ENCODE peak calls at places on chromosomes 13 and 19, in seven cellular contexts. One of them, this sample, is unnamed.

GRCh38 chr13:90032841-90033493 is 1314.5 kb upstream of the MIR17HG start:
- DNase-seq in NB4: no peak
- DNase-seq in Calu3: no peak
- DNase-seq in mesothelial cell of epicardium: no peak
- DNase-seq in transverse colon: no peak
- DNase-seq in left ventricle myocardium inferior: no peak
- DNase-seq in upper lobe of right lung: peak
- DNase-seq in this sample: no peak

GRCh38 chr19:48513289-48514122 is 1.9 kb upstream of the LMTK3 start:
- DNase-seq in transverse colon: peak
- DNase-seq in Calu3: peak
- DNase-seq in mesothelial cell of epicardium: no peak
- DNase-seq in left ventricle myocardium inferior: no peak
- DNase-seq in NB4: peak
- DNase-seq in upper lobe of right lung: peak
- DNase-seq in this sample: peak

GRCh38 chr19:3554254-3555083 is 2.9 kb downstream of the MFSD12 start:
- DNase-seq in NB4: no peak
- DNase-seq in Calu3: no peak
- DNase-seq in left ventricle myocardium inferior: no peak
- DNase-seq in mesothelial cell of epicardium: no peak
- DNase-seq in upper lobe of right lung: no peak
- DNase-seq in transverse colon: no peak
- DNase-seq in this sample: no peak

GRCh38 chr13:78978381-78978998 is 319.5 kb upstream of the OBI1 start:
- DNase-seq in transverse colon: peak
- DNase-seq in left ventricle myocardium inferior: no peak
- DNase-seq in mesothelial cell of epicardium: no peak
- DNase-seq in NB4: peak
- DNase-seq in upper lobe of right lung: no peak
- DNase-seq in Calu3: peak
- DNase-seq in this sample: peak

GRCh38 chr13:85528578-85529215 is 270.5 kb downstream of the SLITRK6 start:
- DNase-seq in mesothelial cell of epicardium: no peak
- DNase-seq in upper lobe of right lung: no peak
- DNase-seq in left ventricle myocardium inferior: no peak
- DNase-seq in Calu3: no peak
- DNase-seq in transverse colon: no peak
- DNase-seq in NB4: no peak
- DNase-seq in this sample: no peak

GRCh38 chr19:4499318-4499717 is 19.0 kb downstream of the PLIN4 start:
- DNase-seq in NB4: no peak
- DNase-seq in transverse colon: no peak
- DNase-seq in upper lobe of right lung: no peak
- DNase-seq in left ventricle myocardium inferior: no peak
- DNase-seq in mesothelial cell of epicardium: no peak
- DNase-seq in Calu3: no peak
- DNase-seq in this sample: no peak

GRCh38 chr19:28960586-28960985 is 252.4 kb downstream of the UQCRFS1 start:
- DNase-seq in NB4: no peak
- DNase-seq in Calu3: peak
- DNase-seq in upper lobe of right lung: no peak
- DNase-seq in mesothelial cell of epicardium: no peak
- DNase-seq in left ventricle myocardium inferior: no peak
- DNase-seq in transverse colon: no peak
- DNase-seq in this sample: no peak

GRCh38 chr19:3576696-3577443 is 4.1 kb downstream of the HMG20B start:
- DNase-seq in left ventricle myocardium inferior: peak
- DNase-seq in mesothelial cell of epicardium: peak
- DNase-seq in transverse colon: peak
- DNase-seq in NB4: no peak
- DNase-seq in Calu3: no peak
- DNase-seq in upper lobe of right lung: no peak
- DNase-seq in this sample: no peak

GRCh38 chr19:14165986-14166385 is 29.6 kb upstream of the ASF1B start:
- DNase-seq in left ventricle myocardium inferior: no peak
- DNase-seq in NB4: no peak
- DNase-seq in Calu3: no peak
- DNase-seq in upper lobe of right lung: no peak
- DNase-seq in transverse colon: no peak
- DNase-seq in mesothelial cell of epicardium: no peak
- DNase-seq in this sample: no peak

GRCh38 chr13:79393564-79394249 is 12.3 kb downstream of the RBM26 start:
- DNase-seq in NB4: peak
- DNase-seq in left ventricle myocardium inferior: no peak
- DNase-seq in mesothelial cell of epicardium: no peak
- DNase-seq in Calu3: no peak
- DNase-seq in transverse colon: peak
- DNase-seq in upper lobe of right lung: no peak
- DNase-seq in this sample: peak

GRCh38 chr19:17311455-17312248 is 2.3 kb downstream of the DDA1 start:
- DNase-seq in upper lobe of right lung: no peak
- DNase-seq in transverse colon: no peak
- DNase-seq in Calu3: peak
- DNase-seq in NB4: no peak
- DNase-seq in mesothelial cell of epicardium: no peak
- DNase-seq in left ventricle myocardium inferior: no peak
- DNase-seq in this sample: no peak

GRCh38 chr13:25371158-25371557 is 616 bp upstream of the ATP8A2 start:
- DNase-seq in transverse colon: no peak
- DNase-seq in upper lobe of right lung: no peak
- DNase-seq in Calu3: no peak
- DNase-seq in left ventricle myocardium inferior: no peak
- DNase-seq in NB4: no peak
- DNase-seq in mesothelial cell of epicardium: no peak
- DNase-seq in this sample: no peak

GRCh38 chr13:108288741-108289140 is 19.2 kb downstream of the TNFSF13B start:
- DNase-seq in transverse colon: no peak
- DNase-seq in mesothelial cell of epicardium: no peak
- DNase-seq in NB4: no peak
- DNase-seq in Calu3: no peak
- DNase-seq in left ventricle myocardium inferior: no peak
- DNase-seq in upper lobe of right lung: no peak
- DNase-seq in this sample: no peak

GRCh38 chr13:51861728-51862300 is at the start of gene CCDC70:
- DNase-seq in transverse colon: no peak
- DNase-seq in Calu3: no peak
- DNase-seq in left ventricle myocardium inferior: no peak
- DNase-seq in upper lobe of right lung: no peak
- DNase-seq in mesothelial cell of epicardium: no peak
- DNase-seq in NB4: peak
- DNase-seq in this sample: no peak
- TF ChIP-seq CTCF in transverse colon: no peak
- TF ChIP-seq CTCF in Calu3: no peak
- TF ChIP-seq CTCF in left ventricle myocardium inferior: no peak
- TF ChIP-seq CTCF in upper lobe of right lung: no peak
- TF ChIP-seq CTCF in mesothelial cell of epicardium: no peak
- TF ChIP-seq CTCF in NB4: no peak
- TF ChIP-seq CTCF in this sample: no peak

GRCh38 chr19:37333457-37333856 is 37.4 kb upstream of the ZNF527 start:
- DNase-seq in upper lobe of right lung: no peak
- DNase-seq in mesothelial cell of epicardium: no peak
- DNase-seq in transverse colon: no peak
- DNase-seq in NB4: no peak
- DNase-seq in left ventricle myocardium inferior: no peak
- DNase-seq in Calu3: no peak
- DNase-seq in this sample: no peak

GRCh38 chr19:37332839-37333238 is 38.1 kb upstream of the ZNF527 start:
- DNase-seq in upper lobe of right lung: no peak
- DNase-seq in left ventricle myocardium inferior: no peak
- DNase-seq in NB4: no peak
- DNase-seq in mesothelial cell of epicardium: no peak
- DNase-seq in Calu3: no peak
- DNase-seq in transverse colon: no peak
- DNase-seq in this sample: no peak

GRCh38 chr19:37334179-37335071 is 36.5 kb upstream of the ZNF527 start:
- DNase-seq in upper lobe of right lung: peak
- DNase-seq in transverse colon: peak
- DNase-seq in NB4: peak
- DNase-seq in left ventricle myocardium inferior: peak
- DNase-seq in Calu3: peak
- DNase-seq in mesothelial cell of epicardium: peak
- DNase-seq in this sample: peak

GRCh38 chr19:37329686-37330085 is 41.2 kb upstream of the ZNF527 start:
- DNase-seq in Calu3: no peak
- DNase-seq in transverse colon: no peak
- DNase-seq in left ventricle myocardium inferior: no peak
- DNase-seq in NB4: peak
- DNase-seq in upper lobe of right lung: no peak
- DNase-seq in mesothelial cell of epicardium: no peak
- DNase-seq in this sample: no peak
- TF ChIP-seq CTCF in Calu3: no peak
- TF ChIP-seq CTCF in transverse colon: no peak
- TF ChIP-seq CTCF in left ventricle myocardium inferior: no peak
- TF ChIP-seq CTCF in NB4: no peak
- TF ChIP-seq CTCF in upper lobe of right lung: no peak
- TF ChIP-seq CTCF in mesothelial cell of epicardium: no peak
- TF ChIP-seq CTCF in this sample: no peak

GRCh38 chr13:112928958-112929777 is 39.8 kb upstream of the MCF2L start:
- DNase-seq in transverse colon: peak
- DNase-seq in NB4: peak
- DNase-seq in mesothelial cell of epicardium: no peak
- DNase-seq in left ventricle myocardium inferior: no peak
- DNase-seq in Calu3: peak
- DNase-seq in upper lobe of right lung: no peak
- DNase-seq in this sample: no peak

GRCh38 chr13:112930192-112930591 is 38.8 kb upstream of the MCF2L start:
- DNase-seq in left ventricle myocardium inferior: no peak
- DNase-seq in Calu3: no peak
- DNase-seq in NB4: no peak
- DNase-seq in transverse colon: no peak
- DNase-seq in upper lobe of right lung: no peak
- DNase-seq in mesothelial cell of epicardium: no peak
- DNase-seq in this sample: no peak

GRCh38 chr13:112929778-112930055 is 39.3 kb upstream of the MCF2L start:
- DNase-seq in NB4: no peak
- DNase-seq in mesothelial cell of epicardium: no peak
- DNase-seq in Calu3: no peak
- DNase-seq in left ventricle myocardium inferior: no peak
- DNase-seq in upper lobe of right lung: no peak
- DNase-seq in transverse colon: no peak
- DNase-seq in this sample: no peak

GRCh38 chr13:112932971-112933370 is 36.0 kb upstream of the MCF2L start:
- DNase-seq in left ventricle myocardium inferior: no peak
- DNase-seq in mesothelial cell of epicardium: no peak
- DNase-seq in upper lobe of right lung: no peak
- DNase-seq in Calu3: no peak
- DNase-seq in NB4: no peak
- DNase-seq in transverse colon: no peak
- DNase-seq in this sample: no peak

DNA sequence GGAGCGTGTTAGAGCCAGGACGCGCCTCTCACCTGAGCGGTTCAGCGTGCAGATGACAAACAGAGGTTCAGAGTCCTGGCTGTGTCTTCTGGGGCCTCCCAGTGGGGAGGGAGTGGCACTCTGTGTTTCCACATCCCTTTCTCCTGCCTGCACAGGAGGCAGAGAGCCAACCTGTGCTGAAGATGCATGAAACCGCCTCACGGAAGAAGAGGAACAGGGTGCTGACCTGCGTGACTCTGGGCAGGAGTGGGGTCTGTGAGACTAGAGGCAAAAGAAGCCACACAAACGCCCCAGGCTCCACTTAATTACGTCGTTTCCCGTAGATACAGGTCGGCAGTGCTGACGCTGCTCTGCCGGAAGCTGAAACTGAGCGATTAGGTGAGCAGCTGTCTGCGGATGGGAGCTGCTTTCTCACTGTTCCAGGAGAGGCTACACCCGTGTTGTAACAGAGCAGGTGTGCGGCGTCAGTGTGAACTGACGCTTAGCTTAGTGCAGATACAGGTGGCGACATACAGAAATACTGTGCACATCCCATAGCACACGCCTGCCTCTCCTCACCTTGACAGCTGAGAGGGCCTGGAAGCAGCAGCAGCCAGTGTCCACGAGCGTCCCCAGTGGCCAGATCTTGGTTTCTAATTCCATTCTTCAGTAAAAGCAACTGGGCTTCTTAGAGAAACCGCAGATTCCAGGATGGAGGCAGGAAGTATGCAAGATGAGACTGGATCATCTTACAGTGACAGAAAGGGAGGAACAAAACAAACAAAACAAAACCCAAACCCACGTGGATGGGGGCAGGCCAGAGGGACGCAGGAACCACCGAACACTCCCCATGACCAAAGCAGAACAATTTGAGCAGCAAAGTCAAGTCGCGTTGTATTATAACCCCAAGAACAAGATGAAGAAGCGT is 37.7 kb upstream of the MCF2L start:
- DNase-seq in transverse colon: peak
- DNase-seq in upper lobe of right lung: no peak
- DNase-seq in Calu3: peak
- DNase-seq in NB4: peak
- DNase-seq in left ventricle myocardium inferior: no peak
- DNase-seq in mesothelial cell of epicardium: no peak
- DNase-seq in this sample: no peak
- TF ChIP-seq CTCF in transverse colon: peak
- TF ChIP-seq CTCF in upper lobe of right lung: peak
- TF ChIP-seq CTCF in Calu3: no peak
- TF ChIP-seq CTCF in NB4: peak
- TF ChIP-seq CTCF in left ventricle myocardium inferior: peak
- TF ChIP-seq CTCF in mesothelial cell of epicardium: peak
- TF ChIP-seq CTCF in this sample: no peak

GRCh38 chr19:18393836-18394235 is 3.6 kb downstream of the LRRC25 start:
- DNase-seq in mesothelial cell of epicardium: no peak
- DNase-seq in left ventricle myocardium inferior: peak
- DNase-seq in NB4: no peak
- DNase-seq in transverse colon: no peak
- DNase-seq in upper lobe of right lung: no peak
- DNase-seq in Calu3: no peak
- DNase-seq in this sample: no peak

GRCh38 chr19:18396471-18397241 is 766 bp downstream of the LRRC25 start:
- DNase-seq in left ventricle myocardium inferior: no peak
- DNase-seq in mesothelial cell of epicardium: no peak
- DNase-seq in upper lobe of right lung: no peak
- DNase-seq in transverse colon: no peak
- DNase-seq in Calu3: no peak
- DNase-seq in NB4: no peak
- DNase-seq in this sample: no peak

GRCh38 chr19:18397242-18398202 is at the start of gene LRRC25:
- DNase-seq in transverse colon: no peak
- DNase-seq in NB4: peak
- DNase-seq in Calu3: no peak
- DNase-seq in mesothelial cell of epicardium: no peak
- DNase-seq in left ventricle myocardium inferior: peak
- DNase-seq in upper lobe of right lung: peak
- DNase-seq in this sample: peak

GRCh38 chr19:18401580-18402112 is 4.2 kb upstream of the LRRC25 start:
- DNase-seq in mesothelial cell of epicardium: no peak
- DNase-seq in NB4: peak
- DNase-seq in Calu3: peak
- DNase-seq in left ventricle myocardium inferior: peak
- DNase-seq in upper lobe of right lung: no peak
- DNase-seq in transverse colon: peak
- DNase-seq in this sample: peak

DNA sequence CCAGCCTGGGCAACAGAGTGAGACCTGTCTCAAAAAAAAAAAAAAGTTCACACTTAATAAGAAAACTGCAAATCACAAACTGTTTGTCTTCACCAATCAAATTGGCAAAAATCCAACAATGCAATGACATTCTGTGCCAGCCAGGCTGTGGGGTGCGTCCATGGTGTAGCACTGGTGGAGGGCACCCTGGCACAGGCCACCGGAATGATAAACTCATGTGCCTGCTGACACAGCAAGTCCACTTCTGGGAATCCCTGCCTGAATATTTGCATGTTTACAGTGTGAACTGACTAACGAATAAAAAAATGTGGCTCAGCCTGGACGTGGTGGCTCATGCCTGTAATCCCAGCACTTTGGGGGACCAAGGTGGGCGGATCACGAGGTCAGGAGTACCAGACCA is 1.6 kb upstream of the LRRC25 start:
- DNase-seq in upper lobe of right lung: no peak
- DNase-seq in NB4: no peak
- DNase-seq in left ventricle myocardium inferior: no peak
- DNase-seq in mesothelial cell of epicardium: no peak
- DNase-seq in Calu3: peak
- DNase-seq in transverse colon: peak
- DNase-seq in this sample: no peak
- TF ChIP-seq CTCF in upper lobe of right lung: no peak
- TF ChIP-seq CTCF in NB4: no peak
- TF ChIP-seq CTCF in left ventricle myocardium inferior: no peak
- TF ChIP-seq CTCF in mesothelial cell of epicardium: no peak
- TF ChIP-seq CTCF in Calu3: no peak
- TF ChIP-seq CTCF in transverse colon: no peak
- TF ChIP-seq CTCF in this sample: no peak

This sample was measured in GM10248.